ENCODE peak calls at places on chromosome 18, in eight cellular contexts. C is brain microvascular endothelial cell; G is transverse colon; N is CD8-positive, alpha-beta memory T cell; H is uterus; W is A549; Y is OCI-LY7; T is pancreas. Z is an unnamed sample.

GRCh38 chr18:22145160-22145559 is 24.2 kb upstream of the GATA6 start:
- DNase-seq in T (no peak), Y (no peak), G (no peak), W (no peak), N (no peak), H (no peak), C (no peak), Z (no peak)

GRCh38 chr18:36066731-36067117 is 635 bp downstream of the RPRD1A start:
- DNase-seq in N (no peak), W (no peak), Y (peak), H (no peak), T (no peak), G (no peak), C (no peak), Z (no peak)

GRCh38 chr18:79590191-79591039 is 89.2 kb upstream of the CTDP1 start:
- DNase-seq in W (no peak), T (peak), G (no peak), Y (no peak), C (peak), H (no peak), N (no peak), Z (no peak)

GRCh38 chr18:67199993-67200617 is 316.4 kb downstream of the DSEL start:
- DNase-seq in H (no peak), N (peak), W (peak), G (no peak), C (peak), T (no peak), Y (peak), Z (no peak)

GRCh38 chr18:21330122-21330701 is 88.2 kb downstream of the GREB1L start:
- DNase-seq in C (peak), Y (no peak), T (no peak), N (no peak), G (no peak), W (peak), H (no peak), Z (no peak)

GRCh38 chr18:37783771-37784170 is 218.2 kb upstream of the CELF4 start:
- DNase-seq in H (no peak), G (no peak), W (no peak), T (no peak), Y (no peak), C (no peak), N (no peak), Z (no peak)

GRCh38 chr18:72700961-72701710 is 157.0 kb upstream of the CBLN2 start:
- DNase-seq in W (peak), Y (no peak), N (no peak), H (no peak), T (no peak), G (no peak), C (peak), Z (no peak)

GRCh38 chr18:13989209-13989608 is 73.9 kb upstream of the MC2R start:
- DNase-seq in W (no peak), G (no peak), T (no peak), N (no peak), C (no peak), Y (no peak), H (no peak), Z (no peak)

GRCh38 chr18:11859903-11860407 is 8.7 kb downstream of the CHMP1B start:
- DNase-seq in W (peak), N (no peak), Y (no peak), G (peak), C (peak), T (no peak), H (no peak), Z (no peak)

GRCh38 chr18:3653859-3654441 is 204.0 kb downstream of the TGIF1 start:
- DNase-seq in G (no peak), C (no peak), Y (no peak), H (no peak), T (no peak), N (no peak), W (peak), Z (no peak)
- H3K27ac ChIP-seq in G (peak), C (peak), Y (no peak), H (no peak), T (no peak), N (peak), W (peak), Z (no peak)

GRCh38 chr18:75471850-75472249 is 44.3 kb upstream of the SMIM21 start:
- DNase-seq in Y (no peak), W (no peak), H (no peak), N (no peak), C (no peak), G (no peak), T (no peak), Z (no peak)

GRCh38 chr18:75473316-75473715 is 45.8 kb upstream of the SMIM21 start:
- DNase-seq in W (no peak), T (no peak), N (no peak), C (no peak), Y (no peak), H (no peak), G (no peak), Z (no peak)

GRCh38 chr18:75472391-75472790 is 44.9 kb upstream of the SMIM21 start:
- DNase-seq in C (no peak), T (no peak), W (no peak), N (no peak), H (no peak), Y (no peak), G (no peak), Z (no peak)

GRCh38 chr18:75474332-75474731 is 46.8 kb upstream of the SMIM21 start:
- DNase-seq in Y (no peak), G (no peak), N (no peak), H (no peak), W (no peak), T (no peak), C (no peak), Z (no peak)

GRCh38 chr18:75472906-75473305 is 45.4 kb upstream of the SMIM21 start:
- DNase-seq in Y (no peak), G (no peak), T (no peak), H (no peak), W (no peak), N (no peak), C (no peak), Z (no peak)
- H3K27ac ChIP-seq in Y (no peak), G (no peak), T (no peak), H (no peak), W (no peak), N (no peak), C (no peak), Z (no peak)

GRCh38 chr18:456361-456821 is 44.1 kb downstream of the COLEC12 start:
- DNase-seq in T (no peak), C (peak), N (no peak), G (peak), Y (no peak), W (no peak), H (peak), Z (no peak)

GRCh38 chr18:457120-457519 is 43.4 kb downstream of the COLEC12 start:
- DNase-seq in Y (peak), N (no peak), G (no peak), H (peak), W (no peak), C (peak), T (no peak), Z (no peak)

GRCh38 chr18:459801-460200 is 40.7 kb downstream of the COLEC12 start:
- DNase-seq in T (no peak), Y (no peak), W (no peak), H (no peak), C (no peak), G (no peak), N (no peak), Z (no peak)

GRCh38 chr18:457533-457932 is 43.0 kb downstream of the COLEC12 start:
- DNase-seq in N (no peak), Y (no peak), H (no peak), G (no peak), C (no peak), T (no peak), W (no peak), Z (peak)

DNA sequence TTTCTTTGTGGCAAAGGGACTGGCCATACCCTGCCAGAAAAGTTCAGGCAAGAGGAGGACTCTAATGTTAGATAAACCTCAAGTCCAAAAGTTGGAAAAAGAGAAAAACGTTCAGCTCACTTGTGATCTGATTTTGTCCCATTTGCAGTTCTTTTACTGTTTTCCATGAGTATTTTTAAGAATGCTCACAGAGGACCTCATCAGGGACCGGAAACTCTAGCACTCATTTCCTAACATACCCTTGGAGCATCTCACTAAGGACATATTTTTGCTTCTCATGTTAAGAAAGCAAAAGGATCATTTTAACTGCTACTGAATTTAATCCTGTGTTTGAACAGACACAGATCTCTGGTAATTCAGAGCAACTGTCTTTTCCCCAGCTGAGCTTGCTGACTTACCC is 42.5 kb downstream of the COLEC12 start:
- DNase-seq in Y (no peak), T (no peak), G (no peak), N (no peak), W (no peak), H (no peak), C (no peak), Z (no peak)
- H3K27ac ChIP-seq in Y (no peak), T (no peak), G (peak), N (no peak), W (no peak), H (peak), C (no peak), Z (peak)

DNA sequence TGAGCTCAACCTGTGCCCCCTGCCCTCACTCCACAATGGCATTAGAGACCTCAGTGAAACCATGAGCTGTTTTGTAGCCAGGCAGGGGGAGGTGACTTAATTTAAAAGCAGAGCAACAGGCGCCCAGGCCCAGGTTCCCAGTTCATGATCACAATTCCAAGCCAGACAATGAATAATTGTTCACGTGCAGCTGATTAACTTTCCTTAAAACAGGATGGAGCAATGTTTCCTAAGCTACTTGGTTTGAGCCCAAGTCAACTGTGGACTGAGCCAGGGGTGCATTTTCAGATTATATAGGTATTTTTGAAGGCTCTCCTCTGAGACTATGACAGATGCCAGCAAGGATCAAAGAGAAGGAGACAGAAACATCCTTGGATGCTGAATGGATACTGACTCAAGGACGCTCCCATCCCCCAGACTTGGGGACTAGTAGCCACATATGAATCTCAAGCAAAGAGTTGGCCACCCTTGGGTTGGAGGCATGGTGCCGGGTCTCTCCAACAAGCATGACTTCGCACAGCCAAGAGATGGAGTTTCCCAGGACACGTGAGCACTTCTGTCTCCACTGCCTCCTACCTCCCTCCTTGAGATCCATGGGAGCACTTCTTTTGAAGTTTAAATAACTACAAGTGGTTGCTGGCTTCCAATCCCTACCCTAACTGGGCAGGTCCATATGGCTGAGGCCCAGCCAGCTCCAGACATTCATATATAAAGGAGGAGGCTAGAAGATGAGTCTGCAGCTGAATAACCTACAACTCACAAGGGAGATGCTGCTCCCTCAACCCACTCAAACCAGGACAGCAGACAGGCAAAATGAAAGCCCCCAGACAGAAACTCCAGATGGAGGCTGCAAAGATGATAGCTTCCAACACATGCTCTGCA is 12.7 kb downstream of the SMAD7 start:
- DNase-seq in N (no peak), T (no peak), Y (no peak), C (no peak), G (no peak), H (no peak), W (no peak), Z (no peak)
- H3K27ac ChIP-seq in N (no peak), T (peak), Y (no peak), C (no peak), G (peak), H (peak), W (peak), Z (no peak)

GRCh38 chr18:61556862-61557261 is 223.6 kb downstream of the CDH20 start:
- DNase-seq in G (no peak), C (no peak), T (no peak), H (no peak), Y (no peak), N (no peak), W (no peak), Z (no peak)

GRCh38 chr18:61554946-61555361 is 221.7 kb downstream of the CDH20 start:
- DNase-seq in T (no peak), Y (no peak), C (peak), W (no peak), G (no peak), H (no peak), N (no peak), Z (no peak)

GRCh38 chr18:61556316-61556715 is 223.1 kb downstream of the CDH20 start:
- DNase-seq in C (no peak), H (no peak), T (no peak), N (no peak), Y (no peak), W (no peak), G (no peak), Z (no peak)

GRCh38 chr18:61551586-61551985 is 218.4 kb downstream of the CDH20 start:
- DNase-seq in H (no peak), C (peak), Y (peak), T (no peak), W (peak), N (peak), G (peak), Z (no peak)

DNA sequence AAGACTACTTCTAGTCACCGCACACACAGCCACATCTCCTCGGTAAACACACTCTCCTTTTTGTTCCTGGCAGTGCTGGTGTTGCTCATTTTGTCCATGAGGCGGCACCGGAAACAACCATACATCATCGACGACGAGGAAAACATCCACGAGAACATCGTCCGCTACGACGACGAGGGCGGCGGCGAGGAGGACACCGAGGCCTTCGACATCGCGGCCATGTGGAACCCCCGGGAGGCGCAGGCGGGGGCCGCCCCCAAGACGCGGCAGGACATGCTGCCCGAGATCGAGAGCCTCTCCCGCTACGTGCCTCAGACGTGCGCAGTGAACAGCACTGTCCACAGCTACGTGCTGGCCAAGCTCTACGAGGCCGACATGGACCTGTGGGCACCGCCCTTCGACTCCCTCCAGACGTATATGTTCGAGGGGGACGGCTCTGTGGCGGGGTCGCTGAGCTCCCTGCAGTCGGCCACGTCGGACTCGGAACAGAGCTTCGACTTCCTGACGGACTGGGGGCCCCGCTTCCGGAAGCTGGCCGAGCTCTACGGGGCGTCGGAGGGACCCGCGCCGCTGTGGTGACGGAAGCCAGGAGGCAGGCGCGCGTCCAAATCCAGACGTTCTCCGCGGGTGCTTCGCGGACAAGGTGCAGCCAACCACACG is 221.0 kb downstream of the CDH20 start:
- DNase-seq in N (peak), H (no peak), C (no peak), W (no peak), Y (no peak), G (no peak), T (peak), Z (no peak)
- H3K27ac ChIP-seq in N (no peak), H (no peak), C (no peak), W (no peak), Y (no peak), G (no peak), T (no peak), Z (no peak)

GRCh38 chr18:53795610-53796009 is 428.9 kb downstream of the MBD2 start:
- DNase-seq in H (no peak), W (no peak), N (no peak), C (no peak), Y (no peak), T (no peak), G (no peak), Z (no peak)
- H3K27ac ChIP-seq in H (no peak), W (peak), N (no peak), C (peak), Y (no peak), T (no peak), G (no peak), Z (no peak)